ENCODE peak calls at places on chromosomes 3 and 15, in ten cellular contexts. I is stomach, C is IMR-90, K is right lobe of liver, D is left ventricle myocardium inferior, R is cardiac muscle cell, X is dorsolateral prefrontal cortex, A is HCT116, V is Panc1, Z is iPS DF 6.9. J is an unnamed sample.

GRCh38 chr3:141150431-141150830 is 81.2 kb upstream of the PXYLP1 start:
- DNase-seq in I (no peak), C (no peak), K (no peak), D (no peak), R (no peak), X (no peak), A (no peak), V (no peak), Z (no peak), J (no peak)

GRCh38 chr3:160454995-160455394 is 5.4 kb upstream of the TRIM59 start:
- DNase-seq in I (no peak), C (no peak), K (no peak), D (no peak), R (no peak), X (no peak), A (no peak), V (no peak), Z (no peak), J (no peak)

GRCh38 chr3:113231391-113231790 is 20.0 kb downstream of the BOC start:
- DNase-seq in I (no peak), C (peak), K (no peak), D (no peak), R (no peak), X (no peak), A (no peak), V (no peak), Z (no peak), J (no peak)

GRCh38 chr3:38334656-38335055 is 11.9 kb upstream of the XYLB start:
- DNase-seq in I (no peak), C (peak), K (no peak), D (no peak), R (peak), X (no peak), A (no peak), V (no peak), Z (no peak), J (peak)

GRCh38 chr15:73225358-73226015 is 143.3 kb downstream of the HCN4 start:
- DNase-seq in I (no peak), C (no peak), K (no peak), D (no peak), R (no peak), X (no peak), A (no peak), V (no peak), Z (no peak), J (no peak)

GRCh38 chr3:30631237-30631961 is 25.0 kb downstream of the TGFBR2 start:
- DNase-seq in I (no peak), C (no peak), K (no peak), D (no peak), R (no peak), X (no peak), A (peak), V (no peak), Z (no peak), J (no peak)

GRCh38 chr15:76480267-76480666 is 143.7 kb downstream of the ISL2 start:
- DNase-seq in I (no peak), C (no peak), K (no peak), D (no peak), R (no peak), X (no peak), A (no peak), V (no peak), Z (no peak), J (no peak)

GRCh38 chr3:88075497-88075896 is 16.4 kb downstream of the ZNF654 start:
- DNase-seq in I (no peak), C (no peak), K (no peak), D (no peak), R (no peak), X (no peak), A (no peak), V (no peak), Z (no peak), J (no peak)

GRCh38 chr3:66407281-66408218 is 93.3 kb downstream of the LRIG1 start:
- DNase-seq in I (peak), C (peak), K (peak), D (peak), R (peak), X (peak), A (peak), V (peak), Z (peak), J (no peak)

GRCh38 chr3:66410371-66410770 is 90.5 kb downstream of the LRIG1 start:
- DNase-seq in I (no peak), C (no peak), K (no peak), D (no peak), R (no peak), X (no peak), A (no peak), V (no peak), Z (no peak), J (no peak)

GRCh38 chr3:66406841-66407240 is 94.0 kb downstream of the LRIG1 start:
- DNase-seq in I (no peak), C (no peak), K (no peak), D (no peak), R (no peak), X (no peak), A (no peak), V (no peak), Z (no peak), J (no peak)

GRCh38 chr3:66409771-66410355 is 91.0 kb downstream of the LRIG1 start:
- DNase-seq in I (no peak), C (no peak), K (no peak), D (no peak), R (no peak), X (no peak), A (no peak), V (no peak), Z (no peak), J (no peak)

GRCh38 chr3:66408458-66408857 is 92.4 kb downstream of the LRIG1 start:
- DNase-seq in I (no peak), C (no peak), K (no peak), D (no peak), R (no peak), X (no peak), A (no peak), V (no peak), Z (no peak), J (no peak)
- H3K27ac ChIP-seq in I (peak), C (no peak), K (no peak), D (peak), R (no peak), X (peak), A (no peak), V (no peak), Z (no peak), J (peak)

DNA sequence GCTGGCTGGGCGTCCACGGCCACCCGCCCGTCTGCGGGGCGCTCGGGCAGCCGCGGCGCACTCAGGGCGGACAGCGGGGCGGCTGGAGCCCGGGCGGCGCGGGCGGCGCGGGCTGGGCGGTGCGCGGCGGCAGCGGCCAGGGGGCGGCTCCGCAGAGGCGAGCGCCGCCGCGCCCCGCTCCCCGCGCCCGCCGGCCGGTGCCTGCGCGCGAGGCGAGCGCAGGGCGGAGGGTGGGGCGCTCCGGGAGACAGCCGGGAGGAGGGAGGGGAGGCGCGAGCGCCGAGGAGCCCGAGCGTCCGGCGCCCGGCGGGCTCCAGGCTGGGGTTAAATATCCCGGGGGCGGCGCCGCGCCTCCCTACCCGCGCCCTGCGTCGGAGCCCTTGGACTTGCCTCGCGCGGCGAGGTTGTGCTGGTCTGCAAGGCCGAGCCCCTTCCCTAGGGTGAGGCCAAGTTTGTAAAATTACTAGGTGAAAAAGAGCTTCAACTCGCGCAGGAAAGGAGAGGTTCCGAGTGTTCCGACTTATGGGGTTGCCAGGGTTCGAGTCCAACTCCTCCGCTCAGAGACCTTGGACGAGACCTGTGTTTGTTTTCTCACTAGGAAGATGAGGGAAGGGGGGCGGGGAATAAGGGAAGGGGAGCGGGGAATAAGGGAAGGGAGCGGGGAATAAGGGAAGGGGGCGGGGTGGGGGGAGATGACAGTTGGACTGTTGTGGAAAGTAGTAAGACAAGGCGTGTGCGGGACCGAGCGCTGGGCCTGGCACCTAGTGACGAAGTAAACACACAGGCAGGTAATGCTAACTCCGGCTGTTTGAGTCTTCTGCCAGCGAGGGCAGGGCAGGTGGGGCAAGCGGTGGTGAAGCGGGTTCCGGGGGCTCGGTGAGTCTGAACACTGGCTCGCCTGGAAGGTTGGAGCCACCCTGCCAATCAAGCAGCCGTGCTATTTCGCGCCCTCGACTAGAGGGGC is at the start of gene TNFAIP8L3:
- DNase-seq in I (no peak), C (no peak), K (peak), D (peak), R (peak), X (no peak), A (no peak), V (no peak), Z (no peak), J (no peak)
- H3K4me3 ChIP-seq in I (peak), C (peak), K (peak), D (peak), R (peak), X (peak), A (peak), V (peak), Z (peak), J (peak)

GRCh38 chr15:74664028-74664616 is 31.7 kb downstream of the EDC3 start:
- DNase-seq in I (peak), C (peak), K (peak), D (peak), R (no peak), X (peak), A (no peak), V (no peak), Z (no peak), J (peak)
- H3K27ac ChIP-seq in I (peak), C (peak), K (peak), D (peak), R (peak), X (peak), A (no peak), V (no peak), Z (no peak), J (peak)

GRCh38 chr3:152291238-152291637 is 22.5 kb downstream of the MBNL1 start:
- DNase-seq in I (no peak), C (no peak), K (no peak), D (no peak), R (no peak), X (no peak), A (no peak), V (no peak), Z (no peak), J (no peak)

GRCh38 chr3:152292367-152292766 is 23.6 kb downstream of the MBNL1 start:
- DNase-seq in I (no peak), C (no peak), K (no peak), D (no peak), R (no peak), X (no peak), A (no peak), V (no peak), Z (no peak), J (no peak)

GRCh38 chr3:152289708-152290107 is 21.0 kb downstream of the MBNL1 start:
- DNase-seq in I (no peak), C (no peak), K (no peak), D (no peak), R (no peak), X (no peak), A (no peak), V (no peak), Z (no peak), J (no peak)

GRCh38 chr3:152291649-152292066 is 22.9 kb downstream of the MBNL1 start:
- DNase-seq in I (no peak), C (peak), K (no peak), D (no peak), R (no peak), X (no peak), A (no peak), V (no peak), Z (no peak), J (no peak)

GRCh38 chr3:152290374-152290773 is 21.6 kb downstream of the MBNL1 start:
- DNase-seq in I (no peak), C (no peak), K (no peak), D (no peak), R (no peak), X (no peak), A (no peak), V (no peak), Z (no peak), J (no peak)
- H3K4me3 ChIP-seq in I (no peak), C (no peak), K (no peak), D (no peak), R (no peak), X (no peak), A (no peak), V (no peak), Z (no peak), J (no peak)